ENCODE peak calls at places on chromosome 22, in nine cellular contexts. L is astrocyte of the cerebellum, E is fibroblast of lung, O is spleen, G is mesenchymal stem cell, T is AG04449, X is transverse colon, N is AG09309, Y is small intestine. S is an unnamed sample.

GRCh38 chr22:45007946-45008852 is 1.6 kb downstream of the PHF21B start:
- DNase-seq in L (no peak), E (peak), O (no peak), G (peak), T (no peak), X (no peak), N (no peak), Y (no peak), S (no peak)

GRCh38 chr22:29269731-29270474 is 1.8 kb downstream of the EWSR1 start:
- DNase-seq in L (no peak), E (no peak), O (no peak), G (peak), T (no peak), X (no peak), N (no peak), Y (peak), S (no peak)

GRCh38 chr22:49475253-49475652 is 352.4 kb downstream of the BRD1 start:
- DNase-seq in L (no peak), E (no peak), O (no peak), G (no peak), T (no peak), X (no peak), N (no peak), Y (no peak), S (no peak)

GRCh38 chr22:27345681-27346080 is 455.9 kb downstream of the MN1 start:
- DNase-seq in L (no peak), E (no peak), O (no peak), G (no peak), T (no peak), X (no peak), N (no peak), Y (no peak), S (no peak)

GRCh38 chr22:34111210-34111824 is 191.0 kb upstream of the LARGE1 start:
- DNase-seq in L (no peak), E (peak), O (no peak), G (peak), T (no peak), X (peak), N (no peak), Y (peak), S (no peak)

GRCh38 chr22:24474221-24474620 is 20.9 kb upstream of the UPB1 start:
- DNase-seq in L (peak), E (peak), O (no peak), G (peak), T (peak), X (no peak), N (peak), Y (no peak), S (peak)

GRCh38 chr22:42933783-42934144 is 76.7 kb upstream of the ARFGAP3 start:
- DNase-seq in L (peak), E (peak), O (no peak), G (peak), T (peak), X (no peak), N (peak), Y (no peak), S (peak)

GRCh38 chr22:49827307-49827852 is 293 bp downstream of the BRD1 start:
- DNase-seq in L (no peak), E (no peak), O (no peak), G (peak), T (no peak), X (no peak), N (no peak), Y (no peak), S (no peak)

GRCh38 chr22:43889366-43890253 is 2.2 kb downstream of the PNPLA5 start:
- DNase-seq in L (no peak), E (peak), O (peak), G (no peak), T (no peak), X (no peak), N (no peak), Y (no peak), S (no peak)

GRCh38 chr22:23829845-23830372 is 8.9 kb downstream of the DERL3 start:
- DNase-seq in L (peak), E (peak), O (no peak), G (no peak), T (peak), X (no peak), N (peak), Y (no peak), S (peak)

DNA sequence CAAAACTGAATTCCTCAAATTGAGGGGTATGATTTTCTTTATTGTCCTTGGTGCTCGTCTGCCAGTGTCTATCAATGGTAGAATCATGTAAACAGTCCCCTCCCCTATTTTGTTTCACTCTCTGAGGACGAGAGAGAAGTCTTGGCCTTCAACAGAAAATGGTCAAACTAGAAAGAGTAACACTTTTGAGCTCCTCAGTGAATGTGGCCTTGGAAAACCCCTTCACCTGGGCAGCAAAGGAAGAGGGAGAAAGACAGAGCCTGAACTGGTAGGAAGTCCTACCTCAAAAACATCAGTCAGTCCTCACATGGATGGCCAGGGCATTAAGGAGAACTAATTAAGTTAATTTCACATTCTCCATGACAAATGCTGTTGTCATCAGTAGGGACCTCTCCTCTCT is 86.1 kb upstream of the TOP3B start:
- DNase-seq in L (no peak), E (no peak), O (no peak), G (no peak), T (no peak), X (no peak), N (no peak), Y (no peak), S (no peak)
- H3K4me3 ChIP-seq in L (no peak), E (no peak), O (no peak), G (no peak), T (no peak), X (no peak), N (no peak), Y (no peak), S (no peak)

GRCh38 chr22:38697055-38697980 is 3.4 kb downstream of the JOSD1 start:
- DNase-seq in L (no peak), E (peak), O (no peak), G (peak), T (no peak), X (no peak), N (no peak), Y (peak), S (no peak)
- H3K4me3 ChIP-seq in L (peak), E (peak), O (peak), G (peak), T (peak), X (peak), N (no peak), Y (peak), S (no peak)

GRCh38 chr22:22043296-22044078 is 60.9 kb upstream of the TOP3B start:
- DNase-seq in L (no peak), E (no peak), O (no peak), G (no peak), T (no peak), X (no peak), N (no peak), Y (no peak), S (no peak)
- H3K4me3 ChIP-seq in L (no peak), E (no peak), O (peak), G (no peak), T (no peak), X (no peak), N (no peak), Y (no peak), S (no peak)

GRCh38 chr22:17779286-17780115 is 5.2 kb upstream of the BID start:
- DNase-seq in L (no peak), E (no peak), O (peak), G (no peak), T (no peak), X (no peak), N (no peak), Y (no peak), S (no peak)
- H3K4me3 ChIP-seq in L (no peak), E (no peak), O (peak), G (no peak), T (no peak), X (no peak), N (no peak), Y (no peak), S (no peak)

GRCh38 chr22:22032099-22032905 is 49.7 kb upstream of the TOP3B start:
- DNase-seq in L (no peak), E (no peak), O (no peak), G (no peak), T (no peak), X (no peak), N (no peak), Y (no peak), S (no peak)
- H3K4me3 ChIP-seq in L (no peak), E (no peak), O (no peak), G (no peak), T (no peak), X (no peak), N (no peak), Y (no peak), S (no peak)

GRCh38 chr22:18083406-18083805 is 5.6 kb downstream of the PEX26 start:
- DNase-seq in L (no peak), E (no peak), O (no peak), G (no peak), T (no peak), X (no peak), N (no peak), Y (no peak), S (no peak)
- H3K4me3 ChIP-seq in L (no peak), E (no peak), O (no peak), G (no peak), T (no peak), X (no peak), N (no peak), Y (no peak), S (no peak)

GRCh38 chr22:36125994-36126531 is 34.5 kb downstream of the APOL3 start:
- DNase-seq in L (no peak), E (no peak), O (no peak), G (no peak), T (no peak), X (no peak), N (no peak), Y (no peak), S (no peak)

GRCh38 chr22:36125434-36125833 is 35.1 kb downstream of the APOL3 start:
- DNase-seq in L (no peak), E (no peak), O (no peak), G (no peak), T (no peak), X (no peak), N (no peak), Y (no peak), S (no peak)

DNA sequence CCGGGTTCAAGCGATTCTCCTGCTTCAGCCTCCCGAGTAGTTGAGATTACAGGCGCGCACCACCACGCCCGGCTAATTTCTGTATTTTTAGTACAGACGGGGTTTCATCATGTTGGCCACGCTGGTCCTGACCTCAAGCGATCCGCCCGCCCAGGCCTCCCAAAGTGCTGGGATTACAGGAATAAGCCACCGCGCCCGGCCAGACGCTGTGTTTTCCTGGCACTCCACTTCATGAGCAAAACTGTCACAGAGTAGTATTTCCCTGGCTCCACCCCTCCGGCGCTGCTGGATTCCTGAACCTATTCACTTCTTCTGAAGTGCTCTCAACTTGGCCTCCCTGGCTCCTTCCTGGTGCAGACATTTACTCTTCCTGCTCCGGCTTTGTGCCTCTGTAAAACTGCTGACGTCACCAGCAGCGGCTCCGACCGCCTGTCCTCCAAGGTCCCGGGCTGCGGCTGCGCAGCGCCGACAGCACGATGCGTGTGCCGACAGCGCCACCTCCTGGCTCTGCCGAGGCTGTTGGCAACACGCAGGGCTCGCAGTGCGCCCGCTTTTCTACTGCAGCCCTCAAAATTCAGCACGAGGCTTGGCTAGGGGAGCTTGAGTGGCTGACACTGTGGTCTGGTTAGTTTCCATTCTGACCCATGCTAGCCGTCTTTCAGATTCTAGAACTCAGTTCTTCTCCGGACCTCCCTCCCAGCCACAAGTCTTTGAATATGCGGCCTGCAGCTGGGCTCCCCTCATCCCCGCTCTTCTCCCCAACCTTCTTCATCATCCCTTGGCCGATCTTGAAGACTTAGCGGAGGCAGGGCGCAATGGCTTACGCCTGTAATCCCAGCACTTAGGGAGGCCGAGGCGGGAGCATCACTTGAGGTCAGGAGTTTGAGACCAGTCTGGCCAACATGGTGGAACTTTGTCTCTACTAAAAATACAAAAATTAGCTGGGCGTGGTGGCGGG is 36.6 kb downstream of the APOL3 start:
- DNase-seq in L (peak), E (peak), O (peak), G (peak), T (peak), X (peak), N (peak), Y (peak), S (peak)
- H3K4me3 ChIP-seq in L (no peak), E (peak), O (peak), G (peak), T (no peak), X (peak), N (no peak), Y (no peak), S (peak)

GRCh38 chr22:40310081-40310770 is 36.1 kb upstream of the ADSL start:
- DNase-seq in L (peak), E (peak), O (no peak), G (peak), T (peak), X (peak), N (peak), Y (no peak), S (peak)
- H3K4me3 ChIP-seq in L (no peak), E (peak), O (no peak), G (peak), T (peak), X (no peak), N (no peak), Y (no peak), S (no peak)

DNA sequence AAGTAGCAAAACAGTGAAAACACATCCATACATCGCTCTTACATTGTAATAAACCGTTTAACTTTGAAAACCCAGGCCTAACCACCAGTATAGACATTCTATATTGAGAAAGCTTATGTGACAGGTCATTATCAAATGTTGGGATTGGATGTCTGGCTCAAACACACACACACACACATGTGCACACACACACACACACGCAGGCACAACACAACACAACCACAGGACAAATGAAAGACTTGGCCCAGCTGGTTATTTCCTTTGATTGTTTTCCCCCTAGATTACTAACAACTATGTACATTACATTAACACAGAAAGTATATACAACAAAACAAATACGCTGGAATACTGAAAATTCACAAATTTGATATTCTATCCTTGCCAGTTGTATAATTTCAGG is 119.7 kb downstream of the APOL5 start:
- DNase-seq in L (no peak), E (peak), O (no peak), G (peak), T (no peak), X (no peak), N (no peak), Y (no peak), S (no peak)
- H3K4me3 ChIP-seq in L (peak), E (peak), O (no peak), G (peak), T (peak), X (no peak), N (peak), Y (peak), S (peak)